ENCODE peak calls at places on chromosomes 6 and 20, in four cellular contexts. One of them, this sample, is unnamed.

GRCh38 chr20:13447385-13448180 is 191.1 kb downstream of the TASP1 start:
- DNase-seq in dorsolateral prefrontal cortex: no peak
- DNase-seq in left lung: no peak
- DNase-seq in fibroblast of lung: no peak
- DNase-seq in this sample: no peak

GRCh38 chr6:4931530-4932505 is 72.0 kb downstream of the RPP40 start:
- DNase-seq in dorsolateral prefrontal cortex: no peak
- DNase-seq in left lung: no peak
- DNase-seq in fibroblast of lung: no peak
- DNase-seq in this sample: no peak

GRCh38 chr6:162471842-162472241 is 255.7 kb downstream of the PRKN start:
- DNase-seq in dorsolateral prefrontal cortex: no peak
- DNase-seq in left lung: no peak
- DNase-seq in fibroblast of lung: no peak
- DNase-seq in this sample: no peak

GRCh38 chr6:11343963-11344714 is 111.7 kb upstream of the NEDD9 start:
- DNase-seq in dorsolateral prefrontal cortex: no peak
- DNase-seq in left lung: no peak
- DNase-seq in fibroblast of lung: no peak
- DNase-seq in this sample: no peak

GRCh38 chr6:33732819-33733218 is 13.9 kb downstream of the IP6K3 start:
- DNase-seq in dorsolateral prefrontal cortex: no peak
- DNase-seq in left lung: no peak
- DNase-seq in fibroblast of lung: no peak
- DNase-seq in this sample: no peak

GRCh38 chr20:58586565-58587093 is 64.5 kb upstream of the STX16 start:
- DNase-seq in dorsolateral prefrontal cortex: no peak
- DNase-seq in left lung: no peak
- DNase-seq in fibroblast of lung: no peak
- DNase-seq in this sample: no peak

GRCh38 chr6:26232950-26233607 is 131.9 kb upstream of the BTN3A2 start:
- DNase-seq in dorsolateral prefrontal cortex: no peak
- DNase-seq in left lung: peak
- DNase-seq in fibroblast of lung: peak
- DNase-seq in this sample: no peak

GRCh38 chr6:76708641-76709331 is 636.3 kb upstream of the IMPG1 start:
- DNase-seq in dorsolateral prefrontal cortex: no peak
- DNase-seq in left lung: no peak
- DNase-seq in fibroblast of lung: no peak
- DNase-seq in this sample: no peak

GRCh38 chr6:158143700-158144099 is 24.4 kb downstream of the SERAC1 start:
- DNase-seq in dorsolateral prefrontal cortex: no peak
- DNase-seq in left lung: no peak
- DNase-seq in fibroblast of lung: peak
- DNase-seq in this sample: no peak

GRCh38 chr20:50555687-50556086 is 45.5 kb downstream of the PTPN1 start:
- DNase-seq in dorsolateral prefrontal cortex: no peak
- DNase-seq in left lung: no peak
- DNase-seq in fibroblast of lung: no peak
- DNase-seq in this sample: no peak

GRCh38 chr6:111534366-111534765 is 51.3 kb upstream of the REV3L start:
- DNase-seq in dorsolateral prefrontal cortex: peak
- DNase-seq in left lung: no peak
- DNase-seq in fibroblast of lung: peak
- DNase-seq in this sample: peak

GRCh38 chr20:47243906-47244305 is 112.6 kb downstream of the ZMYND8 start:
- DNase-seq in dorsolateral prefrontal cortex: no peak
- DNase-seq in left lung: no peak
- DNase-seq in fibroblast of lung: no peak
- DNase-seq in this sample: no peak

GRCh38 chr20:4832469-4832868 is 110.8 kb downstream of the PRND start:
- DNase-seq in dorsolateral prefrontal cortex: no peak
- DNase-seq in left lung: no peak
- DNase-seq in fibroblast of lung: no peak
- DNase-seq in this sample: no peak

GRCh38 chr6:3957321-3957720 is 108.1 kb downstream of the FAM50B start:
- DNase-seq in dorsolateral prefrontal cortex: no peak
- DNase-seq in left lung: no peak
- DNase-seq in fibroblast of lung: no peak
- DNase-seq in this sample: no peak

GRCh38 chr6:138289739-138290138 is 71.4 kb upstream of the PBOV1 start:
- DNase-seq in dorsolateral prefrontal cortex: peak
- DNase-seq in left lung: no peak
- DNase-seq in fibroblast of lung: no peak
- DNase-seq in this sample: no peak

GRCh38 chr6:110529355-110529754 is 52.9 kb upstream of the SLC22A16 start:
- DNase-seq in dorsolateral prefrontal cortex: no peak
- DNase-seq in left lung: no peak
- DNase-seq in fibroblast of lung: peak
- DNase-seq in this sample: no peak

GRCh38 chr6:70338775-70339174 is 35.9 kb upstream of the COL9A1 start:
- DNase-seq in dorsolateral prefrontal cortex: no peak
- DNase-seq in left lung: no peak
- DNase-seq in fibroblast of lung: no peak
- DNase-seq in this sample: no peak

GRCh38 chr6:167441653-167442644 is 117.1 kb downstream of the TTLL2 start:
- DNase-seq in dorsolateral prefrontal cortex: no peak
- DNase-seq in left lung: no peak
- DNase-seq in fibroblast of lung: no peak
- DNase-seq in this sample: no peak

GRCh38 chr6:144844596-144844995 is 559.5 kb downstream of the UTRN start:
- DNase-seq in dorsolateral prefrontal cortex: no peak
- DNase-seq in left lung: no peak
- DNase-seq in fibroblast of lung: no peak
- DNase-seq in this sample: no peak

GRCh38 chr6:3309391-3310050 is 50.8 kb downstream of the PSMG4 start:
- DNase-seq in dorsolateral prefrontal cortex: no peak
- DNase-seq in left lung: no peak
- DNase-seq in fibroblast of lung: no peak
- DNase-seq in this sample: no peak

GRCh38 chr6:101534821-101535220 is 141.3 kb downstream of the GRIK2 start:
- DNase-seq in dorsolateral prefrontal cortex: no peak
- DNase-seq in left lung: no peak
- DNase-seq in fibroblast of lung: peak
- DNase-seq in this sample: no peak

GRCh38 chr6:111230351-111231077 is 143.2 kb downstream of the SLC16A10 start:
- DNase-seq in dorsolateral prefrontal cortex: no peak
- DNase-seq in left lung: no peak
- DNase-seq in fibroblast of lung: peak
- DNase-seq in this sample: no peak

GRCh38 chr6:132798820-132799538 is 542 bp upstream of the SLC18B1 start:
- DNase-seq in dorsolateral prefrontal cortex: peak
- DNase-seq in left lung: peak
- DNase-seq in fibroblast of lung: peak
- DNase-seq in this sample: peak

GRCh38 chr20:45189067-45189611 is 14.4 kb downstream of the PI3 start:
- DNase-seq in dorsolateral prefrontal cortex: no peak
- DNase-seq in left lung: no peak
- DNase-seq in fibroblast of lung: no peak
- DNase-seq in this sample: no peak

GRCh38 chr6:12716298-12716853 is at the start of gene PHACTR1:
- DNase-seq in dorsolateral prefrontal cortex: no peak
- DNase-seq in left lung: no peak
- DNase-seq in fibroblast of lung: no peak
- DNase-seq in this sample: no peak

GRCh38 chr6:7566031-7566556 is 23.9 kb upstream of the SNRNP48 start:
- DNase-seq in dorsolateral prefrontal cortex: no peak
- DNase-seq in left lung: no peak
- DNase-seq in fibroblast of lung: no peak
- DNase-seq in this sample: no peak

GRCh38 chr6:159110013-159110412 is 59.2 kb upstream of the FNDC1 start:
- DNase-seq in dorsolateral prefrontal cortex: no peak
- DNase-seq in left lung: no peak
- DNase-seq in fibroblast of lung: peak
- DNase-seq in this sample: no peak

GRCh38 chr20:63087236-63087871 is 80.6 kb upstream of the BHLHE23 start:
- DNase-seq in dorsolateral prefrontal cortex: no peak
- DNase-seq in left lung: peak
- DNase-seq in fibroblast of lung: no peak
- DNase-seq in this sample: no peak

GRCh38 chr6:85372188-85372914 is 77.5 kb upstream of the NT5E start:
- DNase-seq in dorsolateral prefrontal cortex: no peak
- DNase-seq in left lung: no peak
- DNase-seq in fibroblast of lung: no peak
- DNase-seq in this sample: no peak

GRCh38 chr20:1255675-1256074 is 10.4 kb upstream of the SNPH start:
- DNase-seq in dorsolateral prefrontal cortex: no peak
- DNase-seq in left lung: no peak
- DNase-seq in fibroblast of lung: no peak
- DNase-seq in this sample: no peak

GRCh38 chr6:36757206-36757605 is 59.6 kb downstream of the RAB44 start:
- DNase-seq in dorsolateral prefrontal cortex: no peak
- DNase-seq in left lung: no peak
- DNase-seq in fibroblast of lung: no peak
- DNase-seq in this sample: no peak

GRCh38 chr6:36759177-36759757 is 61.6 kb downstream of the RAB44 start:
- DNase-seq in dorsolateral prefrontal cortex: peak
- DNase-seq in left lung: peak
- DNase-seq in fibroblast of lung: peak
- DNase-seq in this sample: peak

GRCh38 chr6:36757943-36758508 is 60.4 kb downstream of the RAB44 start:
- DNase-seq in dorsolateral prefrontal cortex: no peak
- DNase-seq in left lung: no peak
- DNase-seq in fibroblast of lung: no peak
- DNase-seq in this sample: no peak

GRCh38 chr6:36756761-36757160 is 59.1 kb downstream of the RAB44 start:
- DNase-seq in dorsolateral prefrontal cortex: no peak
- DNase-seq in left lung: no peak
- DNase-seq in fibroblast of lung: no peak
- DNase-seq in this sample: no peak

GRCh38 chr6:36758516-36759176 is 61.0 kb downstream of the RAB44 start:
- DNase-seq in dorsolateral prefrontal cortex: no peak
- DNase-seq in left lung: no peak
- DNase-seq in fibroblast of lung: no peak
- DNase-seq in this sample: no peak
- H3K27ac ChIP-seq in dorsolateral prefrontal cortex: no peak
- H3K27ac ChIP-seq in left lung: no peak
- H3K27ac ChIP-seq in fibroblast of lung: no peak
- H3K27ac ChIP-seq in this sample: no peak

GRCh38 chr6:21984135-21984534 is 312.7 kb downstream of the PRL start:
- DNase-seq in dorsolateral prefrontal cortex: no peak
- DNase-seq in left lung: no peak
- DNase-seq in fibroblast of lung: no peak
- DNase-seq in this sample: no peak

GRCh38 chr6:21986703-21987102 is 310.1 kb downstream of the PRL start:
- DNase-seq in dorsolateral prefrontal cortex: no peak
- DNase-seq in left lung: no peak
- DNase-seq in fibroblast of lung: no peak
- DNase-seq in this sample: no peak

GRCh38 chr6:21985904-21986303 is 310.9 kb downstream of the PRL start:
- DNase-seq in dorsolateral prefrontal cortex: no peak
- DNase-seq in left lung: no peak
- DNase-seq in fibroblast of lung: no peak
- DNase-seq in this sample: no peak

GRCh38 chr6:21984551-21984950 is 312.3 kb downstream of the PRL start:
- DNase-seq in dorsolateral prefrontal cortex: no peak
- DNase-seq in left lung: no peak
- DNase-seq in fibroblast of lung: no peak
- DNase-seq in this sample: no peak

DNA sequence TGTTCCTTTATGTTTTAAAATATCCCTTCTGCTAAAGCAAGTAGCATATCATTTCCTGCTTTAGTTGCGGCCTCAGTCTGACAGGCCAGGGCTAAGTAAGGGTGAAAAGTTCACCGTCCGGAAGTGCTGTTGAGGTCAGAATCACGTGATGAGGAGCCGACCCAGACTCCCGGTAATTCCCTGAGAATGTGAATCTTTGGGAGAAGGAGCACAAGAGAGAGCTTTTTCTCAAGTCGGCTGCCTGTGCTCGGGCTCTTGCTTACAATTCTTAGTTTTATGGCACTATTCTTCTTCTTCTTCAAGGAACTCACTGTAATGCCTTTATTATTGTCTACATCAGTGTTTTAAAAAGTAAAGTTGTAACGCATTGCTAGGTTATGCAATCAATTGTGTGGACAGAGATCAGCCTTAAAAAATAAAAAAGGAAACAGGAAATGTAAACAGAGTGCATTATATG is 309.3 kb downstream of the PRL start:
- DNase-seq in dorsolateral prefrontal cortex: no peak
- DNase-seq in left lung: peak
- DNase-seq in fibroblast of lung: peak
- DNase-seq in this sample: peak
- H3K27ac ChIP-seq in dorsolateral prefrontal cortex: no peak
- H3K27ac ChIP-seq in left lung: peak
- H3K27ac ChIP-seq in fibroblast of lung: peak
- H3K27ac ChIP-seq in this sample: no peak

GRCh38 chr6:75656479-75656878 is 54.8 kb downstream of the SENP6 start:
- DNase-seq in dorsolateral prefrontal cortex: no peak
- DNase-seq in left lung: no peak
- DNase-seq in fibroblast of lung: no peak
- DNase-seq in this sample: no peak
- H3K27ac ChIP-seq in dorsolateral prefrontal cortex: no peak
- H3K27ac ChIP-seq in left lung: no peak
- H3K27ac ChIP-seq in fibroblast of lung: no peak
- H3K27ac ChIP-seq in this sample: no peak

GRCh38 chr20:25055711-25056492 is 2.0 kb downstream of the ACSS1 start:
- DNase-seq in dorsolateral prefrontal cortex: no peak
- DNase-seq in left lung: peak
- DNase-seq in fibroblast of lung: no peak
- DNase-seq in this sample: no peak

GRCh38 chr20:25054995-25055629 is 2.8 kb downstream of the ACSS1 start:
- DNase-seq in dorsolateral prefrontal cortex: no peak
- DNase-seq in left lung: peak
- DNase-seq in fibroblast of lung: peak
- DNase-seq in this sample: no peak

GRCh38 chr20:25052255-25053206 is 5.4 kb downstream of the ACSS1 start:
- DNase-seq in dorsolateral prefrontal cortex: no peak
- DNase-seq in left lung: peak
- DNase-seq in fibroblast of lung: peak
- DNase-seq in this sample: no peak

GRCh38 chr20:25053207-25054132 is 4.5 kb downstream of the ACSS1 start:
- DNase-seq in dorsolateral prefrontal cortex: peak
- DNase-seq in left lung: peak
- DNase-seq in fibroblast of lung: peak
- DNase-seq in this sample: no peak

DNA sequence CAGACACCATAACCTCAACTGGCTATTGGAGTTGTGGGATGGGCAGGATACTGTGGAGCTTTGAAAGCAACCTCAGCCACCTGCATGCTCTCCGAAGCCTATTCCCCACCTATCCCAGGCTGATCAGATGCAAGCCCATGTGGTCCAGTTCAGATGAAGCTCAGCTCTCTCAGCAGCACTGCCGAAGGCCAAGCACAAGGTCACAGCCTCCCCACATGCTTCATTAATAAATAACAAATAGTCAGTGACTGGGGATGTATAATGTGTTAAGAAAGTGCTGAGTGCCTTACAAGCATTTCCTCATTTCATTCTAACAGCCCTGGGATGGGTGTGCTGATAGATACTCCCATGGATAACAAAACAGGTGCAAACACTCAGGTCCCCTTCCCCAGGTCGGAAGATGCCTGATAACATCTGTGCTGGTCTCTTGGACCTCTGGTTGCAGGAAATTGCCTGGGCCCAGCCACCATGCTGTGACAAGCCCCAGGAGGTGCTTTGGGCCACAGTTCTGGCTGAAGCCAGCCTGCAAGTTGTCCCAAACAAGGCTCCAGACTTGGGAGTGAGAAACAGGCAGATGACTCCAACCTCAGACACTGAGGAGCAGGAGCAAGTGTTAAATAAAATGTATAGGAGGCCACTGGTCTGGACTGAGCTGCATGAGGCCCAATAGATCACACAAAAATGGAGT is 3.7 kb downstream of the ACSS1 start:
- DNase-seq in dorsolateral prefrontal cortex: no peak
- DNase-seq in left lung: peak
- DNase-seq in fibroblast of lung: no peak
- DNase-seq in this sample: no peak
- H3K27ac ChIP-seq in dorsolateral prefrontal cortex: peak
- H3K27ac ChIP-seq in left lung: peak
- H3K27ac ChIP-seq in fibroblast of lung: no peak
- H3K27ac ChIP-seq in this sample: peak